ENCODE peak calls at places on chromosomes 7 and 10, in seven cellular contexts. Q is amygdala, P is ELF-1, B is NCI-H1092 treated with DMSO at 0.1 percent for 48 hours, S is fibroblast of mammary gland, O is NCI-H2171, X is SK-N-MC. J is an unnamed sample.

GRCh38 chr10:67818323-67818722 is 19.7 kb downstream of the DNAJC12 start:
- DNase-seq in Q (no peak), P (no peak), B (no peak), S (peak), O (no peak), X (no peak), J (peak)

GRCh38 chr10:7033031-7033430 is 377.8 kb downstream of the SFMBT2 start:
- DNase-seq in Q (no peak), P (no peak), B (no peak), S (no peak), O (no peak), X (no peak), J (no peak)

GRCh38 chr7:76108540-76109233 is 60.8 kb downstream of the MDH2 start:
- DNase-seq in Q (no peak), P (peak), B (peak), S (peak), O (no peak), X (no peak), J (no peak)

GRCh38 chr7:80428161-80429054 is 83.5 kb downstream of the GNAT3 start:
- DNase-seq in Q (peak), P (peak), B (peak), S (peak), O (peak), X (peak), J (no peak)

GRCh38 chr10:34127676-34128075 is 687.4 kb downstream of the PARD3 start:
- DNase-seq in Q (no peak), P (no peak), B (no peak), S (no peak), O (no peak), X (no peak), J (no peak)

GRCh38 chr7:44223362-44224114 is 22.8 kb downstream of the YKT6 start:
- DNase-seq in Q (no peak), P (peak), B (peak), S (no peak), O (peak), X (no peak), J (no peak)

GRCh38 chr7:70856889-70857511 is 274.9 kb upstream of the GALNT17 start:
- DNase-seq in Q (peak), P (peak), B (peak), S (peak), O (peak), X (peak), J (peak)

GRCh38 chr7:82959528-82959927 is 203.2 kb downstream of the PCLO start:
- DNase-seq in Q (no peak), P (no peak), B (no peak), S (no peak), O (no peak), X (no peak), J (no peak)

GRCh38 chr7:14228341-14228740 is 238.9 kb upstream of the ETV1 start:
- DNase-seq in Q (no peak), P (no peak), B (no peak), S (peak), O (no peak), X (no peak), J (no peak)

GRCh38 chr10:124524991-124525653 is 63.5 kb downstream of the LHPP start:
- DNase-seq in Q (no peak), P (no peak), B (no peak), S (peak), O (no peak), X (no peak), J (peak)

GRCh38 chr10:43202224-43202656 is 64.0 kb downstream of the CSGALNACT2 start:
- DNase-seq in Q (no peak), P (peak), B (no peak), S (peak), O (no peak), X (no peak), J (no peak)

GRCh38 chr10:49270565-49270964 is 28.4 kb upstream of the C10orf71 start:
- DNase-seq in Q (no peak), P (no peak), B (no peak), S (no peak), O (no peak), X (no peak), J (no peak)

GRCh38 chr10:4082851-4083250 is 297.8 kb upstream of the KLF6 start:
- DNase-seq in Q (no peak), P (no peak), B (no peak), S (peak), O (no peak), X (no peak), J (no peak)